ENCODE peak calls at places on chromosomes 5 and 9, in four cellular contexts. L is H54, C is kidney, V is nephron progenitor cell. F is an unnamed sample.

GRCh38 chr5:149618581-149619248 is 37.4 kb downstream of the ARHGEF37 start:
- DNase-seq in L (peak; percentile 69), C (no peak), V (peak; percentile 52), F (no peak)

GRCh38 chr5:142109356-142110045 is 922 bp downstream of the NDFIP1 start:
- DNase-seq in L (no peak), C (no peak), V (no peak), F (no peak)

GRCh38 chr9:16136961-16137360 is 584.1 kb downstream of the CCDC171 start:
- DNase-seq in L (no peak), C (no peak), V (no peak), F (no peak)

GRCh38 chr5:169065400-169065799 is 235.5 kb downstream of the SLIT3 start:
- DNase-seq in L (no peak), C (no peak), V (no peak), F (no peak)

GRCh38 chr9:75788006-75788634 is 102.4 kb upstream of the PCSK5 start:
- DNase-seq in L (no peak), C (peak; percentile 50), V (no peak), F (no peak)

GRCh38 chr9:137294684-137295312 is 7.3 kb downstream of the NRARP start:
- DNase-seq in L (no peak), C (peak; percentile 76), V (peak; percentile 20), F (no peak)

GRCh38 chr5:150066901-150067396 is 19.4 kb downstream of the CSF1R start:
- DNase-seq in L (peak; percentile 63), C (no peak), V (no peak), F (peak; percentile 17)

GRCh38 chr5:23084815-23085214 is 231.7 kb upstream of the CDH12 start:
- DNase-seq in L (no peak), C (no peak), V (no peak), F (no peak)

GRCh38 chr5:126961702-126962101 is 68.7 kb downstream of the MARCHF3 start:
- DNase-seq in L (no peak), C (no peak), V (no peak), F (no peak)

GRCh38 chr5:42991477-42992034 is 48.6 kb downstream of the ANXA2R start:
- DNase-seq in L (no peak), C (peak; percentile 67), V (no peak), F (no peak)

F was measured in sigmoid colon.